ENCODE peak calls at places on chromosomes 6 and 20, in nine cellular contexts. D, H, L, N, J, V, P, Q and E are unnamed samples.

GRCh38 chr6:95548188-95548837 is 29.0 kb upstream of the MANEA start:
- DNase-seq in D (no peak), H (no peak), L (no peak), N (no peak), J (no peak), V (no peak), P (no peak), Q (no peak), E (no peak)

GRCh38 chr6:109978174-109979032 is at the start of gene GPR6:
- DNase-seq in D (no peak), H (no peak), L (no peak), N (peak; percentile 62), J (peak; percentile 9), V (peak; percentile 37), P (peak; percentile 67), Q (peak; percentile 47), E (peak; percentile 74)

GRCh38 chr6:105911106-105911629 is 175.0 kb upstream of the PRDM1 start:
- DNase-seq in D (no peak), H (no peak), L (no peak), N (no peak), J (no peak), V (no peak), P (no peak), Q (no peak), E (no peak)

GRCh38 chr6:111274593-111275217 is 187.4 kb downstream of the SLC16A10 start:
- DNase-seq in D (no peak), H (no peak), L (no peak), N (no peak), J (no peak), V (no peak), P (no peak), Q (no peak), E (no peak)

GRCh38 chr6:23013776-23014175 is 444.4 kb downstream of the HDGFL1 start:
- DNase-seq in D (no peak), H (no peak), L (no peak), N (no peak), J (no peak), V (peak; percentile 75), P (no peak), Q (no peak), E (no peak)

GRCh38 chr20:409697-410559 is 1.8 kb downstream of the RBCK1 start:
- DNase-seq in D (no peak), H (no peak), L (no peak), N (no peak), J (no peak), V (no peak), P (no peak), Q (no peak), E (no peak)

GRCh38 chr6:161828355-161828754 is 554.5 kb upstream of the AGPAT4 start:
- DNase-seq in D (peak; percentile 32), H (no peak), L (no peak), N (no peak), J (no peak), V (no peak), P (no peak), Q (no peak), E (no peak)

GRCh38 chr20:1773816-1774215 is 116.2 kb upstream of the SIRPG start:
- DNase-seq in D (no peak), H (no peak), L (no peak), N (no peak), J (no peak), V (no peak), P (no peak), Q (no peak), E (no peak)

GRCh38 chr6:166540631-166541331 is 45.7 kb downstream of the RAMACL start:
- DNase-seq in D (no peak), H (no peak), L (no peak), N (no peak), J (no peak), V (peak; percentile 88), P (peak; percentile 80), Q (no peak), E (no peak)